ENCODE peak calls at places on chromosomes 4 and X, in four cellular contexts. One of them, this sample, is unnamed.

GRCh38 chr4:7779194-7779768 is 160.4 kb downstream of the AFAP1 start:
- DNase-seq in HepG2: no peak
- DNase-seq in K562: no peak
- DNase-seq in H1: no peak
- DNase-seq in this sample: no peak

GRCh38 chr4:91267543-91267942 is 1036.2 kb upstream of the GRID2 start:
- DNase-seq in HepG2: no peak
- DNase-seq in K562: no peak
- DNase-seq in H1: no peak
- DNase-seq in this sample: no peak

GRCh38 chr4:183118585-183118984 is 19.5 kb downstream of the WWC2 start:
- DNase-seq in HepG2: no peak
- DNase-seq in K562: no peak
- DNase-seq in H1: no peak
- DNase-seq in this sample: no peak

GRCh38 chr4:145734051-145734450 is 54.1 kb downstream of the C4orf51 start:
- DNase-seq in HepG2: no peak
- DNase-seq in K562: no peak
- DNase-seq in H1: no peak
- DNase-seq in this sample: no peak

GRCh38 chrX:153450949-153451277 is 5.1 kb upstream of the TREX2 start:
- DNase-seq in HepG2: no peak
- DNase-seq in K562: no peak
- DNase-seq in H1: no peak
- DNase-seq in this sample: no peak

GRCh38 chrX:120746153-120746552 is 116.3 kb upstream of the C1GALT1C1 start:
- DNase-seq in HepG2: peak; percentile 77
- DNase-seq in K562: no peak
- DNase-seq in H1: no peak
- DNase-seq in this sample: no peak

GRCh38 chr4:31086771-31087330 is 366.7 kb downstream of the PCDH7 start:
- DNase-seq in HepG2: no peak
- DNase-seq in K562: no peak
- DNase-seq in H1: no peak
- DNase-seq in this sample: no peak

GRCh38 chr4:15147709-15148651 is 145.7 kb downstream of the CPEB2 start:
- DNase-seq in HepG2: peak; percentile 59
- DNase-seq in K562: no peak
- DNase-seq in H1: no peak
- DNase-seq in this sample: no peak

GRCh38 chrX:13868481-13869040 is 51.7 kb upstream of the GPM6B start:
- DNase-seq in HepG2: no peak
- DNase-seq in K562: no peak
- DNase-seq in H1: no peak
- DNase-seq in this sample: no peak

GRCh38 chr4:169236901-169237626 is 33.7 kb downstream of the SH3RF1 start:
- DNase-seq in HepG2: no peak
- DNase-seq in K562: no peak
- DNase-seq in H1: no peak
- DNase-seq in this sample: no peak

GRCh38 chrX:153361781-153362397 is 27.9 kb downstream of the ZNF275 start:
- DNase-seq in HepG2: no peak
- DNase-seq in K562: no peak
- DNase-seq in H1: no peak
- DNase-seq in this sample: no peak

GRCh38 chr4:92714640-92715039 is 410.9 kb downstream of the GRID2 start:
- DNase-seq in HepG2: no peak
- DNase-seq in K562: no peak
- DNase-seq in H1: no peak
- DNase-seq in this sample: no peak

GRCh38 chrX:39196192-39197102 is 395.2 kb downstream of the MID1IP1 start:
- DNase-seq in HepG2: no peak
- DNase-seq in K562: peak; percentile 56
- DNase-seq in H1: no peak
- DNase-seq in this sample: peak; percentile 26

GRCh38 chr4:169582706-169583105 is 29.7 kb downstream of the NEK1 start:
- DNase-seq in HepG2: no peak
- DNase-seq in K562: no peak
- DNase-seq in H1: no peak
- DNase-seq in this sample: no peak

GRCh38 chr4:40349561-40350198 is 14.5 kb downstream of the CHRNA9 start:
- DNase-seq in HepG2: no peak
- DNase-seq in K562: no peak
- DNase-seq in H1: no peak
- DNase-seq in this sample: no peak

DNA sequence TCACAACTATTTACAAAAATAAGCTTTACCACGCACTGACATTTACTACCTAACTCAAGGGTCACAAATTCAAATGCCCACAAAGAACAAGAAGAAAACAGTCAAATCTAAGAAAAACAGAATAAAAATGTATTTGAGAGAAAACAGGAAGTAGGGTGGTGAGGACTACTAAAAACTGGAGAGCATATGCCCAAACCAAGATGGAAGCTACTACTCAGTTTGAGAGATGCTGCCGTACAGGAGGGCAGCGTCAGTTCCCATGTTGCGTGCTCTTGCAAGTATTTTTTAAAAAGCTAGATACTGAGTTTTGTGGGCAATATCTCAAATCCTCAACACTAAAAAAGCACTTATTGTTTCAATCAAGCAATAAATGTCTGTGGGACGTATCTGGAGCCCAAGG is 16.2 kb downstream of the HNRNPD start:
- DNase-seq in HepG2: no peak
- DNase-seq in K562: no peak
- DNase-seq in H1: no peak
- DNase-seq in this sample: no peak
- TF ChIP-seq MAX in HepG2: no peak
- TF ChIP-seq MAX in K562: no peak
- TF ChIP-seq MAX in H1: no peak
- TF ChIP-seq MAX in this sample: no peak

DNA sequence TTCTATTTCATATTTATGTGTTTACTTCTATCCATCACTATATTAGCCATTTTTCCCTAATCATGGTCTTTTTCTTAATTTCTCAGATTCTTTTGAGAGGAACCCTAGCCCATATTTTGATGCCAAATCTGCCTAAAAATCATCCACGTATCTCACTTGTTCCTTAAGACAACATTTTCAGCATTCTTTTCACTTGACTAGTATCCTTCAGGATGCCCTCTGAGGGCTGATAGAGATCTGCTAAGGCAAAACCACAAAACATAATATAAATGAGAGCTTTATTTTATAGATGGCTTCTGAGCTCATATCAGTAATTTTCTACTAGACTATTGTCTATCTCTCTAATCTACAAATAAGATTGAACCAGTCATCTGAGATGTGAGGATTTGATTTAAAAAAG is 341.9 kb downstream of the GPM6A start:
- DNase-seq in HepG2: no peak
- DNase-seq in K562: no peak
- DNase-seq in H1: no peak
- DNase-seq in this sample: no peak
- TF ChIP-seq CEBPB in HepG2: no peak
- TF ChIP-seq CEBPB in K562: no peak
- TF ChIP-seq CEBPB in H1: no peak
- TF ChIP-seq CEBPB in this sample: no peak

GRCh38 chr4:149008415-149009025 is 566.3 kb upstream of the NR3C2 start:
- DNase-seq in HepG2: no peak
- DNase-seq in K562: no peak
- DNase-seq in H1: no peak
- DNase-seq in this sample: no peak

GRCh38 chr4:149005191-149005590 is 563.0 kb upstream of the NR3C2 start:
- DNase-seq in HepG2: no peak
- DNase-seq in K562: no peak
- DNase-seq in H1: no peak
- DNase-seq in this sample: no peak

GRCh38 chr4:149009223-149009622 is 567.0 kb upstream of the NR3C2 start:
- DNase-seq in HepG2: no peak
- DNase-seq in K562: no peak
- DNase-seq in H1: no peak
- DNase-seq in this sample: no peak
- TF ChIP-seq FOSL1 in HepG2: no peak
- TF ChIP-seq FOSL1 in K562: no peak
- TF ChIP-seq FOSL1 in H1: no peak
- TF ChIP-seq FOSL1 in this sample: no peak

GRCh38 chrX:33379839-33380238 is 168.5 kb upstream of the DMD start:
- DNase-seq in HepG2: no peak
- DNase-seq in K562: no peak
- DNase-seq in H1: no peak
- DNase-seq in this sample: no peak
- TF ChIP-seq MAX in HepG2: no peak
- TF ChIP-seq MAX in K562: no peak
- TF ChIP-seq MAX in H1: no peak
- TF ChIP-seq MAX in this sample: no peak

DNA sequence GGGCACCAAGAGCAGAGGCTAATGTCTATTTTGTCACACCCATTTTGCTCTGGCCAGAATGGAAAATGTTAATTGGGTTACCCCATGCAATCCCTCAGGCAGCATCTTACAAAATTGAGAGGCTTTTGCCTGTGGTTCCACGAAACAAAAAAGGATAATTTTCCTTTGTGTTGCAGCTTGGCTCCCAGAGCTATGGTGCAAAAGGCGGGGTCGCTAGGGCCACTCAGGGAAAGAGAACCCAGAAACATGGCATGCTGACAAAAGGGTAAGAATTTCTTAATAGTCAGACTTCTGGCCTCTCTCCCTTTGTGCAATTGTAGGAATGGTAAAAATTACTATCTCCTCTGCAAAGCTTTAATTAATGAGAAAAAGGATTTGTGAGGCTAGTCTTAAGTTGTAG is 119.6 kb upstream of the BANK1 start:
- DNase-seq in HepG2: no peak
- DNase-seq in K562: no peak
- DNase-seq in H1: no peak
- DNase-seq in this sample: no peak
- TF ChIP-seq CEBPB in HepG2: no peak
- TF ChIP-seq CEBPB in K562: no peak
- TF ChIP-seq CEBPB in H1: no peak
- TF ChIP-seq CEBPB in this sample: no peak

GRCh38 chr4:111174331-111174730 is 551.5 kb upstream of the PITX2 start:
- DNase-seq in HepG2: no peak
- DNase-seq in K562: no peak
- DNase-seq in H1: no peak
- DNase-seq in this sample: no peak
- TF ChIP-seq FOSL1 in HepG2: no peak
- TF ChIP-seq FOSL1 in K562: no peak
- TF ChIP-seq FOSL1 in H1: no peak
- TF ChIP-seq FOSL1 in this sample: no peak

GRCh38 chrX:154731203-154731602 is 19.7 kb downstream of the GAB3 start:
- DNase-seq in HepG2: no peak
- DNase-seq in K562: no peak
- DNase-seq in H1: no peak
- DNase-seq in this sample: no peak

GRCh38 chrX:154731881-154732280 is 19.0 kb downstream of the GAB3 start:
- DNase-seq in HepG2: no peak
- DNase-seq in K562: no peak
- DNase-seq in H1: no peak
- DNase-seq in this sample: no peak

GRCh38 chrX:154729439-154729838 is 21.4 kb downstream of the GAB3 start:
- DNase-seq in HepG2: no peak
- DNase-seq in K562: no peak
- DNase-seq in H1: no peak
- DNase-seq in this sample: no peak

GRCh38 chrX:154728791-154729190 is 22.1 kb downstream of the GAB3 start:
- DNase-seq in HepG2: no peak
- DNase-seq in K562: no peak
- DNase-seq in H1: no peak
- DNase-seq in this sample: no peak

DNA sequence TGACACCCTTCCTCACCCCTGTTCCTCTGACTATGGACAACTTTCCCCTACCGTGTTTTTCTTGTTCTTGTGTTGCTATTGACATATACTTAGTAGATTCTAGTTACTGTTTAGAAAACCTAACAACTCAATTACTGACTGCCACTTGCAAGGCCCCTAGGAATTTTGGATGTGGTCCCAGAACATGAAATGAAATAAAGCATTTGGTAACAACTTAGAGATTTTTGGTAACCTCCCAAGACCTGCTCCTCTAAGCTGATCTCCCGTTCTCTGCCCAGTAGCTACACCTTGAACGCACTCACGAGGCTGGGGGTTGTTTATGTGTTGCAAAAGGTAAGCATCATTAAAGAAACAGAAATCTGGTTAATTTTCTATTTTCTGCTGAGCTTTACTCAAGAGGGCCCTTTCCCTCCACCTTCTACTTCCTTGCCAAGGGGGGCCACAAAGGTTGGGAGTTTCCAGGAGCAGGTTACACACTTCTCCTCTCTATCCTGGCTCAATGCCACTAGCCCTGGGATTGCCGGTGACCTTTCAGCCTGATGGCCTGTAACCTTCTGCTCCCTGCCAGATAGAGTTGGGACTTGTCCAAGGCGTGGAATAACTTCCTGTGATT is 20.5 kb downstream of the GAB3 start:
- DNase-seq in HepG2: no peak
- DNase-seq in K562: peak; percentile 30
- DNase-seq in H1: no peak
- DNase-seq in this sample: no peak
- TF ChIP-seq MAX in HepG2: no peak
- TF ChIP-seq MAX in K562: no peak
- TF ChIP-seq MAX in H1: no peak
- TF ChIP-seq MAX in this sample: no peak

This sample was measured in HCT116.